ENCODE peak calls at places on chromosomes 13 and 19, in five cellular contexts. One of them, this sample, is unnamed.

GRCh38 chr19:41321600-41322270 is 11.8 kb downstream of the CCDC97 start:
- DNase-seq in activated CD4-positive, alpha-beta T cell treated with anti-CD3 and anti-CD28 coated beads for 24 hours: no peak
- DNase-seq in globus pallidus: no peak
- DNase-seq in heart left ventricle: no peak
- DNase-seq in small intestine: no peak
- DNase-seq in this sample: peak; percentile 9

GRCh38 chr19:55044771-55045716 is 7.0 kb upstream of the GP6 start:
- DNase-seq in activated CD4-positive, alpha-beta T cell treated with anti-CD3 and anti-CD28 coated beads for 24 hours: no peak
- DNase-seq in globus pallidus: no peak
- DNase-seq in heart left ventricle: no peak
- DNase-seq in small intestine: no peak
- DNase-seq in this sample: no peak

GRCh38 chr13:40383132-40383531 is 283.3 kb downstream of the FOXO1 start:
- DNase-seq in activated CD4-positive, alpha-beta T cell treated with anti-CD3 and anti-CD28 coated beads for 24 hours: no peak
- DNase-seq in globus pallidus: no peak
- DNase-seq in heart left ventricle: no peak
- DNase-seq in small intestine: no peak
- DNase-seq in this sample: no peak

GRCh38 chr13:105773241-105773640 is 762.2 kb downstream of the EFNB2 start:
- DNase-seq in activated CD4-positive, alpha-beta T cell treated with anti-CD3 and anti-CD28 coated beads for 24 hours: no peak
- DNase-seq in globus pallidus: no peak
- DNase-seq in heart left ventricle: no peak
- DNase-seq in small intestine: no peak
- DNase-seq in this sample: peak; percentile 9

GRCh38 chr19:3589439-3589838 is 4.2 kb downstream of the GIPC3 start:
- DNase-seq in activated CD4-positive, alpha-beta T cell treated with anti-CD3 and anti-CD28 coated beads for 24 hours: no peak
- DNase-seq in globus pallidus: no peak
- DNase-seq in heart left ventricle: no peak
- DNase-seq in small intestine: no peak
- DNase-seq in this sample: no peak

GRCh38 chr13:79867248-79867647 is 386.3 kb downstream of the NDFIP2 start:
- DNase-seq in activated CD4-positive, alpha-beta T cell treated with anti-CD3 and anti-CD28 coated beads for 24 hours: no peak
- DNase-seq in globus pallidus: no peak
- DNase-seq in heart left ventricle: no peak
- DNase-seq in small intestine: no peak
- DNase-seq in this sample: no peak

GRCh38 chr13:35621989-35622388 is 145.5 kb upstream of the MAB21L1 start:
- DNase-seq in activated CD4-positive, alpha-beta T cell treated with anti-CD3 and anti-CD28 coated beads for 24 hours: no peak
- DNase-seq in globus pallidus: no peak
- DNase-seq in heart left ventricle: no peak
- DNase-seq in small intestine: no peak
- DNase-seq in this sample: no peak

GRCh38 chr19:45231891-45232290 is 13.3 kb downstream of the EXOC3L2 start:
- DNase-seq in activated CD4-positive, alpha-beta T cell treated with anti-CD3 and anti-CD28 coated beads for 24 hours: no peak
- DNase-seq in globus pallidus: no peak
- DNase-seq in heart left ventricle: no peak
- DNase-seq in small intestine: no peak
- DNase-seq in this sample: no peak

GRCh38 chr13:84997858-84998257 is 801.4 kb downstream of the SLITRK6 start:
- DNase-seq in activated CD4-positive, alpha-beta T cell treated with anti-CD3 and anti-CD28 coated beads for 24 hours: no peak
- DNase-seq in globus pallidus: no peak
- DNase-seq in heart left ventricle: no peak
- DNase-seq in small intestine: no peak
- DNase-seq in this sample: no peak

GRCh38 chr13:38530492-38530891 is 156.4 kb upstream of the FREM2 start:
- DNase-seq in activated CD4-positive, alpha-beta T cell treated with anti-CD3 and anti-CD28 coated beads for 24 hours: no peak
- DNase-seq in globus pallidus: peak; percentile 3
- DNase-seq in heart left ventricle: no peak
- DNase-seq in small intestine: no peak
- DNase-seq in this sample: peak; percentile 28

GRCh38 chr13:108220042-108220441 is 1.9 kb downstream of the ABHD13 start:
- DNase-seq in activated CD4-positive, alpha-beta T cell treated with anti-CD3 and anti-CD28 coated beads for 24 hours: no peak
- DNase-seq in globus pallidus: no peak
- DNase-seq in heart left ventricle: no peak
- DNase-seq in small intestine: peak; percentile 69
- DNase-seq in this sample: no peak

GRCh38 chr19:51119089-51119488 is 5.6 kb upstream of the SIGLEC9 start:
- DNase-seq in activated CD4-positive, alpha-beta T cell treated with anti-CD3 and anti-CD28 coated beads for 24 hours: no peak
- DNase-seq in globus pallidus: no peak
- DNase-seq in heart left ventricle: no peak
- DNase-seq in small intestine: no peak
- DNase-seq in this sample: no peak

GRCh38 chr19:45164577-45165335 is 4.0 kb upstream of the NKPD1 start:
- DNase-seq in activated CD4-positive, alpha-beta T cell treated with anti-CD3 and anti-CD28 coated beads for 24 hours: peak; percentile 55
- DNase-seq in globus pallidus: no peak
- DNase-seq in heart left ventricle: peak; percentile 47
- DNase-seq in small intestine: peak; percentile 53
- DNase-seq in this sample: no peak

GRCh38 chr19:5674734-5675133 is 5.6 kb downstream of the MICOS13 start:
- DNase-seq in activated CD4-positive, alpha-beta T cell treated with anti-CD3 and anti-CD28 coated beads for 24 hours: no peak
- DNase-seq in globus pallidus: no peak
- DNase-seq in heart left ventricle: no peak
- DNase-seq in small intestine: no peak
- DNase-seq in this sample: no peak

GRCh38 chr13:48126944-48127814 is 32.3 kb upstream of the MED4 start:
- DNase-seq in activated CD4-positive, alpha-beta T cell treated with anti-CD3 and anti-CD28 coated beads for 24 hours: no peak
- DNase-seq in globus pallidus: peak; percentile 70
- DNase-seq in heart left ventricle: peak; percentile 78
- DNase-seq in small intestine: peak; percentile 78
- DNase-seq in this sample: peak; percentile 82

GRCh38 chr13:106526748-106527488 is 8.5 kb downstream of the EFNB2 start:
- DNase-seq in activated CD4-positive, alpha-beta T cell treated with anti-CD3 and anti-CD28 coated beads for 24 hours: no peak
- DNase-seq in globus pallidus: no peak
- DNase-seq in heart left ventricle: no peak
- DNase-seq in small intestine: no peak
- DNase-seq in this sample: no peak

GRCh38 chr13:30172593-30173300 is 134.6 kb downstream of the KATNAL1 start:
- DNase-seq in activated CD4-positive, alpha-beta T cell treated with anti-CD3 and anti-CD28 coated beads for 24 hours: no peak
- DNase-seq in globus pallidus: no peak
- DNase-seq in heart left ventricle: no peak
- DNase-seq in small intestine: no peak
- DNase-seq in this sample: no peak

GRCh38 chr13:24389506-24389905 is 80.1 kb downstream of the C1QTNF9 start:
- DNase-seq in activated CD4-positive, alpha-beta T cell treated with anti-CD3 and anti-CD28 coated beads for 24 hours: no peak
- DNase-seq in globus pallidus: no peak
- DNase-seq in heart left ventricle: no peak
- DNase-seq in small intestine: no peak
- DNase-seq in this sample: no peak

GRCh38 chr19:1929051-1929742 is 11.8 kb upstream of the CSNK1G2 start:
- DNase-seq in activated CD4-positive, alpha-beta T cell treated with anti-CD3 and anti-CD28 coated beads for 24 hours: peak; percentile 69
- DNase-seq in globus pallidus: peak; percentile 68
- DNase-seq in heart left ventricle: peak; percentile 76
- DNase-seq in small intestine: peak; percentile 86
- DNase-seq in this sample: peak; percentile 66

GRCh38 chr13:110643324-110643723 is 28.0 kb downstream of the NAXD start:
- DNase-seq in activated CD4-positive, alpha-beta T cell treated with anti-CD3 and anti-CD28 coated beads for 24 hours: no peak
- DNase-seq in globus pallidus: no peak
- DNase-seq in heart left ventricle: no peak
- DNase-seq in small intestine: no peak
- DNase-seq in this sample: no peak

GRCh38 chr13:49444517-49445395 is 682 bp downstream of the SETDB2 start:
- DNase-seq in activated CD4-positive, alpha-beta T cell treated with anti-CD3 and anti-CD28 coated beads for 24 hours: no peak
- DNase-seq in globus pallidus: peak; percentile 40
- DNase-seq in heart left ventricle: peak; percentile 16
- DNase-seq in small intestine: peak; percentile 74
- DNase-seq in this sample: peak; percentile 71